ENCODE peak calls at places on chromosomes 12 and 14, in nine cellular contexts. X, L, F, U, A, S, Q, Y and G are unnamed samples.

GRCh38 chr12:64696065-64696741 is 63.0 kb downstream of the GNS start:
- DNase-seq in A (peak; percentile 73), U (no peak), L (no peak), X (peak; percentile 46), S (no peak), F (no peak), Y (no peak), Q (no peak), G (no peak)

GRCh38 chr12:42143401-42144173 is 1.1 kb downstream of the GXYLT1 start:
- DNase-seq in A (peak; percentile 35), L (no peak), Q (no peak), U (no peak), S (no peak), F (no peak), Y (no peak), X (no peak), G (no peak)

GRCh38 chr12:122072031-122072970 is 6.3 kb upstream of the MLXIP start:
- DNase-seq in L (no peak), X (no peak), Q (no peak), F (peak; percentile 65), Y (no peak), S (no peak), A (peak; percentile 90), U (no peak), G (no peak)

GRCh38 chr12:124461851-124462623 is 105.4 kb downstream of the NCOR2 start:
- DNase-seq in S (no peak), U (no peak), Y (no peak), A (no peak), F (no peak), X (no peak), Q (no peak), L (no peak), G (no peak)

GRCh38 chr12:102029148-102029547 is 32.6 kb downstream of the WASHC3 start:
- DNase-seq in F (no peak), Q (no peak), A (no peak), U (no peak), Y (no peak), L (no peak), X (no peak), S (no peak), G (no peak)

GRCh38 chr14:23381871-23382270 is 5.0 kb downstream of the CMTM5 start:
- DNase-seq in S (no peak), Y (no peak), A (no peak), F (no peak), X (no peak), U (peak; percentile 93), Q (no peak), L (no peak), G (no peak)

GRCh38 chr12:119578112-119578511 is 15.5 kb upstream of the TMEM233 start:
- DNase-seq in S (no peak), Y (no peak), U (no peak), X (no peak), Q (no peak), L (no peak), F (no peak), A (peak; percentile 76), G (no peak)

GRCh38 chr12:92044435-92044834 is 101.2 kb downstream of the BTG1 start:
- DNase-seq in U (no peak), Q (no peak), Y (no peak), L (no peak), X (no peak), S (no peak), A (peak; percentile 47), F (no peak), G (no peak)

GRCh38 chr12:11695321-11695720 is 45.8 kb downstream of the ETV6 start:
- DNase-seq in X (no peak), F (no peak), Q (no peak), L (no peak), S (no peak), U (no peak), Y (no peak), A (no peak), G (no peak)

GRCh38 chr14:99946652-99947489 is 118.4 kb upstream of the EVL start:
- DNase-seq in U (no peak), Q (peak; percentile 60), L (no peak), X (peak; percentile 56), Y (peak; percentile 77), F (no peak), A (peak; percentile 39), S (peak; percentile 56), G (peak; percentile 50)

GRCh38 chr12:20410746-20411145 is 42.4 kb downstream of the PDE3A start:
- DNase-seq in Y (no peak), F (no peak), Q (no peak), U (no peak), X (no peak), L (no peak), S (no peak), A (no peak), G (no peak)

GRCh38 chr14:91140672-91141071 is 26.8 kb downstream of the DGLUCY start:
- DNase-seq in A (peak; percentile 75), S (no peak), F (no peak), Y (no peak), L (no peak), X (peak; percentile 7), U (no peak), Q (no peak), G (peak; percentile 59)

GRCh38 chr12:58268080-58268479 is 326.7 kb downstream of the ATP23 start:
- DNase-seq in F (no peak), U (no peak), L (no peak), Q (no peak), Y (no peak), A (no peak), X (no peak), S (no peak), G (no peak)

GRCh38 chr12:113154351-113154973 is 4.9 kb downstream of the CFAP73 start:
- DNase-seq in S (no peak), X (no peak), Q (no peak), F (no peak), A (no peak), U (no peak), Y (peak; percentile 64), L (no peak), G (no peak)

GRCh38 chr12:70754330-70754741 is 117.1 kb upstream of the PTPRB start:
- DNase-seq in A (peak; percentile 57), S (no peak), U (no peak), X (no peak), F (no peak), Y (no peak), L (no peak), Q (no peak), G (no peak)

GRCh38 chr12:101459642-101460346 is 15.3 kb upstream of the SPIC start:
- DNase-seq in F (no peak), S (no peak), Y (no peak), A (peak; percentile 94), Q (no peak), L (no peak), X (no peak), U (no peak), G (no peak)

GRCh38 chr14:93056840-93057585 is 58.7 kb downstream of the ITPK1 start:
- DNase-seq in Q (peak; percentile 47), F (no peak), L (no peak), S (no peak), Y (no peak), X (no peak), U (no peak), A (no peak), G (no peak)

GRCh38 chr12:120737557-120738251 is 12.1 kb downstream of the ACADS start:
- DNase-seq in A (no peak), X (no peak), F (no peak), Q (no peak), Y (peak; percentile 38), U (no peak), L (no peak), S (no peak), G (no peak)

GRCh38 chr12:14167005-14167628 is 185.7 kb upstream of the GRIN2B start:
- DNase-seq in X (no peak), S (peak; percentile 30), L (no peak), A (peak; percentile 73), U (no peak), F (no peak), Y (peak; percentile 65), Q (no peak), G (peak; percentile 88)

GRCh38 chr14:45212231-45212630 is 40.8 kb downstream of the MIS18BP1 start:
- DNase-seq in Q (no peak), S (no peak), A (no peak), F (no peak), L (no peak), Y (no peak), U (no peak), X (no peak), G (no peak)

GRCh38 chr12:117968084-117968789 is 553 bp downstream of the KSR2 start:
- DNase-seq in U (no peak), Y (no peak), S (no peak), F (no peak), A (no peak), Q (no peak), L (no peak), X (peak; percentile 9), G (no peak)

GRCh38 chr12:116055895-116056607 is 221.4 kb downstream of the MED13L start:
- DNase-seq in X (no peak), U (no peak), F (no peak), L (no peak), Y (no peak), S (no peak), A (no peak), Q (no peak), G (no peak)

GRCh38 chr12:30818562-30818961 is 63.8 kb upstream of the CAPRIN2 start:
- DNase-seq in A (no peak), F (no peak), L (no peak), Y (no peak), X (no peak), U (no peak), Q (no peak), S (no peak), G (no peak)

GRCh38 chr12:8956073-8956472 is 6.6 kb upstream of the M6PR start:
- DNase-seq in X (no peak), S (no peak), Q (no peak), L (no peak), U (no peak), Y (no peak), F (no peak), A (no peak), G (no peak)

GRCh38 chr12:108831309-108831991 is 25.9 kb downstream of the SSH1 start:
- DNase-seq in U (no peak), A (no peak), L (no peak), Y (no peak), Q (no peak), F (no peak), X (no peak), S (no peak), G (no peak)

GRCh38 chr14:98959958-98960616 is 311.9 kb downstream of the BCL11B start:
- DNase-seq in S (no peak), A (no peak), Q (no peak), Y (no peak), X (no peak), U (no peak), F (no peak), L (no peak), G (no peak)